ENCODE peak calls at places on chromosomes 13 and 19, in nine cellular contexts. One of them, this sample, is unnamed.

GRCh38 chr13:43730642-43731041 is 56.1 kb downstream of the ENOX1 start:
- DNase-seq in stimulated activated naive B cell treated with anti-CD40 and anti-IgM and Interleukin-4, amounts not matched to agents 10 μg/mL and 1 μg/mL and 100 μg/mL, for 72 hours: no peak
- DNase-seq in EH: peak
- DNase-seq in activated naive CD4-positive, alpha-beta T cell treated with Interleukin-2 at 50 U/mL for 16 hours: no peak
- DNase-seq in stimulated activated CD4-positive, alpha-beta T cell treated with anti-CD3 and anti-CD28 coated beads, Interleukin-2, amount 100 ng/mL, for 4 hours: no peak
- DNase-seq in left ventricle myocardium inferior: no peak
- DNase-seq in T follicular helper cell: no peak
- DNase-seq in GM12865: no peak
- DNase-seq in Calu3: no peak
- DNase-seq in this sample: no peak

GRCh38 chr13:41917641-41918040 is 43.3 kb downstream of the VWA8 start:
- DNase-seq in GM12865: peak
- DNase-seq in stimulated activated naive B cell treated with anti-CD40 and anti-IgM and Interleukin-4, amounts not matched to agents 10 μg/mL and 1 μg/mL and 100 μg/mL, for 72 hours: no peak
- DNase-seq in Calu3: no peak
- DNase-seq in activated naive CD4-positive, alpha-beta T cell treated with Interleukin-2 at 50 U/mL for 16 hours: no peak
- DNase-seq in T follicular helper cell: no peak
- DNase-seq in left ventricle myocardium inferior: no peak
- DNase-seq in stimulated activated CD4-positive, alpha-beta T cell treated with anti-CD3 and anti-CD28 coated beads, Interleukin-2, amount 100 ng/mL, for 4 hours: no peak
- DNase-seq in EH: peak
- DNase-seq in this sample: no peak

GRCh38 chr13:44471686-44472085 is 98.1 kb downstream of the SERP2 start:
- DNase-seq in stimulated activated CD4-positive, alpha-beta T cell treated with anti-CD3 and anti-CD28 coated beads, Interleukin-2, amount 100 ng/mL, for 4 hours: no peak
- DNase-seq in T follicular helper cell: no peak
- DNase-seq in stimulated activated naive B cell treated with anti-CD40 and anti-IgM and Interleukin-4, amounts not matched to agents 10 μg/mL and 1 μg/mL and 100 μg/mL, for 72 hours: no peak
- DNase-seq in left ventricle myocardium inferior: no peak
- DNase-seq in activated naive CD4-positive, alpha-beta T cell treated with Interleukin-2 at 50 U/mL for 16 hours: no peak
- DNase-seq in Calu3: no peak
- DNase-seq in EH: peak
- DNase-seq in GM12865: no peak
- DNase-seq in this sample: no peak

GRCh38 chr13:22427783-22428182 is 753.0 kb upstream of the SGCG start:
- DNase-seq in Calu3: no peak
- DNase-seq in activated naive CD4-positive, alpha-beta T cell treated with Interleukin-2 at 50 U/mL for 16 hours: no peak
- DNase-seq in stimulated activated CD4-positive, alpha-beta T cell treated with anti-CD3 and anti-CD28 coated beads, Interleukin-2, amount 100 ng/mL, for 4 hours: no peak
- DNase-seq in T follicular helper cell: no peak
- DNase-seq in GM12865: no peak
- DNase-seq in stimulated activated naive B cell treated with anti-CD40 and anti-IgM and Interleukin-4, amounts not matched to agents 10 μg/mL and 1 μg/mL and 100 μg/mL, for 72 hours: no peak
- DNase-seq in EH: no peak
- DNase-seq in left ventricle myocardium inferior: no peak
- DNase-seq in this sample: no peak

GRCh38 chr13:111365149-111366005 is 44.9 kb downstream of the TEX29 start:
- DNase-seq in EH: no peak
- DNase-seq in activated naive CD4-positive, alpha-beta T cell treated with Interleukin-2 at 50 U/mL for 16 hours: no peak
- DNase-seq in T follicular helper cell: no peak
- DNase-seq in stimulated activated CD4-positive, alpha-beta T cell treated with anti-CD3 and anti-CD28 coated beads, Interleukin-2, amount 100 ng/mL, for 4 hours: no peak
- DNase-seq in left ventricle myocardium inferior: no peak
- DNase-seq in GM12865: no peak
- DNase-seq in Calu3: no peak
- DNase-seq in stimulated activated naive B cell treated with anti-CD40 and anti-IgM and Interleukin-4, amounts not matched to agents 10 μg/mL and 1 μg/mL and 100 μg/mL, for 72 hours: no peak
- DNase-seq in this sample: no peak

GRCh38 chr13:33033361-33033812 is 17.2 kb downstream of the KL start:
- DNase-seq in left ventricle myocardium inferior: no peak
- DNase-seq in activated naive CD4-positive, alpha-beta T cell treated with Interleukin-2 at 50 U/mL for 16 hours: no peak
- DNase-seq in Calu3: no peak
- DNase-seq in stimulated activated CD4-positive, alpha-beta T cell treated with anti-CD3 and anti-CD28 coated beads, Interleukin-2, amount 100 ng/mL, for 4 hours: no peak
- DNase-seq in stimulated activated naive B cell treated with anti-CD40 and anti-IgM and Interleukin-4, amounts not matched to agents 10 μg/mL and 1 μg/mL and 100 μg/mL, for 72 hours: peak
- DNase-seq in GM12865: peak
- DNase-seq in EH: no peak
- DNase-seq in T follicular helper cell: no peak
- DNase-seq in this sample: peak

GRCh38 chr13:81929988-81930387 is 1589.1 kb upstream of the SPRY2 start:
- DNase-seq in Calu3: no peak
- DNase-seq in GM12865: no peak
- DNase-seq in stimulated activated CD4-positive, alpha-beta T cell treated with anti-CD3 and anti-CD28 coated beads, Interleukin-2, amount 100 ng/mL, for 4 hours: no peak
- DNase-seq in stimulated activated naive B cell treated with anti-CD40 and anti-IgM and Interleukin-4, amounts not matched to agents 10 μg/mL and 1 μg/mL and 100 μg/mL, for 72 hours: no peak
- DNase-seq in T follicular helper cell: no peak
- DNase-seq in EH: peak
- DNase-seq in left ventricle myocardium inferior: no peak
- DNase-seq in activated naive CD4-positive, alpha-beta T cell treated with Interleukin-2 at 50 U/mL for 16 hours: no peak
- DNase-seq in this sample: no peak

GRCh38 chr13:112446867-112447266 is 70.7 kb downstream of the SPACA7 start:
- DNase-seq in stimulated activated CD4-positive, alpha-beta T cell treated with anti-CD3 and anti-CD28 coated beads, Interleukin-2, amount 100 ng/mL, for 4 hours: no peak
- DNase-seq in T follicular helper cell: no peak
- DNase-seq in EH: no peak
- DNase-seq in Calu3: no peak
- DNase-seq in GM12865: no peak
- DNase-seq in activated naive CD4-positive, alpha-beta T cell treated with Interleukin-2 at 50 U/mL for 16 hours: no peak
- DNase-seq in left ventricle myocardium inferior: no peak
- DNase-seq in stimulated activated naive B cell treated with anti-CD40 and anti-IgM and Interleukin-4, amounts not matched to agents 10 μg/mL and 1 μg/mL and 100 μg/mL, for 72 hours: no peak
- DNase-seq in this sample: no peak

GRCh38 chr13:59261928-59262488 is 901.7 kb downstream of the DIAPH3 start:
- DNase-seq in T follicular helper cell: no peak
- DNase-seq in EH: no peak
- DNase-seq in left ventricle myocardium inferior: no peak
- DNase-seq in GM12865: peak
- DNase-seq in Calu3: no peak
- DNase-seq in activated naive CD4-positive, alpha-beta T cell treated with Interleukin-2 at 50 U/mL for 16 hours: no peak
- DNase-seq in stimulated activated CD4-positive, alpha-beta T cell treated with anti-CD3 and anti-CD28 coated beads, Interleukin-2, amount 100 ng/mL, for 4 hours: no peak
- DNase-seq in stimulated activated naive B cell treated with anti-CD40 and anti-IgM and Interleukin-4, amounts not matched to agents 10 μg/mL and 1 μg/mL and 100 μg/mL, for 72 hours: no peak
- DNase-seq in this sample: no peak

GRCh38 chr13:100365678-100366077 is 222.9 kb downstream of the GGACT start:
- DNase-seq in stimulated activated naive B cell treated with anti-CD40 and anti-IgM and Interleukin-4, amounts not matched to agents 10 μg/mL and 1 μg/mL and 100 μg/mL, for 72 hours: no peak
- DNase-seq in stimulated activated CD4-positive, alpha-beta T cell treated with anti-CD3 and anti-CD28 coated beads, Interleukin-2, amount 100 ng/mL, for 4 hours: no peak
- DNase-seq in T follicular helper cell: no peak
- DNase-seq in GM12865: no peak
- DNase-seq in Calu3: no peak
- DNase-seq in left ventricle myocardium inferior: no peak
- DNase-seq in EH: peak
- DNase-seq in activated naive CD4-positive, alpha-beta T cell treated with Interleukin-2 at 50 U/mL for 16 hours: no peak
- DNase-seq in this sample: no peak

GRCh38 chr13:100530645-100531044 is 57.9 kb downstream of the GGACT start:
- DNase-seq in stimulated activated CD4-positive, alpha-beta T cell treated with anti-CD3 and anti-CD28 coated beads, Interleukin-2, amount 100 ng/mL, for 4 hours: no peak
- DNase-seq in GM12865: no peak
- DNase-seq in activated naive CD4-positive, alpha-beta T cell treated with Interleukin-2 at 50 U/mL for 16 hours: no peak
- DNase-seq in stimulated activated naive B cell treated with anti-CD40 and anti-IgM and Interleukin-4, amounts not matched to agents 10 μg/mL and 1 μg/mL and 100 μg/mL, for 72 hours: no peak
- DNase-seq in Calu3: no peak
- DNase-seq in EH: peak
- DNase-seq in T follicular helper cell: no peak
- DNase-seq in left ventricle myocardium inferior: no peak
- DNase-seq in this sample: no peak

GRCh38 chr19:1206733-1207301 is 1.2 kb downstream of the STK11 start:
- DNase-seq in T follicular helper cell: no peak
- DNase-seq in stimulated activated naive B cell treated with anti-CD40 and anti-IgM and Interleukin-4, amounts not matched to agents 10 μg/mL and 1 μg/mL and 100 μg/mL, for 72 hours: no peak
- DNase-seq in EH: no peak
- DNase-seq in stimulated activated CD4-positive, alpha-beta T cell treated with anti-CD3 and anti-CD28 coated beads, Interleukin-2, amount 100 ng/mL, for 4 hours: no peak
- DNase-seq in left ventricle myocardium inferior: no peak
- DNase-seq in GM12865: peak
- DNase-seq in activated naive CD4-positive, alpha-beta T cell treated with Interleukin-2 at 50 U/mL for 16 hours: peak
- DNase-seq in Calu3: no peak
- DNase-seq in this sample: peak

GRCh38 chr19:3154957-3155736 is 19.3 kb downstream of the GNA15 start:
- DNase-seq in EH: peak
- DNase-seq in left ventricle myocardium inferior: peak
- DNase-seq in T follicular helper cell: peak
- DNase-seq in stimulated activated naive B cell treated with anti-CD40 and anti-IgM and Interleukin-4, amounts not matched to agents 10 μg/mL and 1 μg/mL and 100 μg/mL, for 72 hours: peak
- DNase-seq in Calu3: no peak
- DNase-seq in activated naive CD4-positive, alpha-beta T cell treated with Interleukin-2 at 50 U/mL for 16 hours: peak
- DNase-seq in stimulated activated CD4-positive, alpha-beta T cell treated with anti-CD3 and anti-CD28 coated beads, Interleukin-2, amount 100 ng/mL, for 4 hours: peak
- DNase-seq in GM12865: peak
- DNase-seq in this sample: peak

GRCh38 chr19:12983561-12984142 is 11.6 kb upstream of the NFIX start:
- DNase-seq in left ventricle myocardium inferior: peak
- DNase-seq in activated naive CD4-positive, alpha-beta T cell treated with Interleukin-2 at 50 U/mL for 16 hours: peak
- DNase-seq in T follicular helper cell: peak
- DNase-seq in GM12865: peak
- DNase-seq in EH: peak
- DNase-seq in Calu3: peak
- DNase-seq in stimulated activated naive B cell treated with anti-CD40 and anti-IgM and Interleukin-4, amounts not matched to agents 10 μg/mL and 1 μg/mL and 100 μg/mL, for 72 hours: peak
- DNase-seq in stimulated activated CD4-positive, alpha-beta T cell treated with anti-CD3 and anti-CD28 coated beads, Interleukin-2, amount 100 ng/mL, for 4 hours: peak
- DNase-seq in this sample: peak

GRCh38 chr13:20161275-20161950 is 561 bp upstream of the GJA3 start:
- DNase-seq in left ventricle myocardium inferior: no peak
- DNase-seq in EH: peak
- DNase-seq in T follicular helper cell: peak
- DNase-seq in stimulated activated CD4-positive, alpha-beta T cell treated with anti-CD3 and anti-CD28 coated beads, Interleukin-2, amount 100 ng/mL, for 4 hours: peak
- DNase-seq in GM12865: peak
- DNase-seq in stimulated activated naive B cell treated with anti-CD40 and anti-IgM and Interleukin-4, amounts not matched to agents 10 μg/mL and 1 μg/mL and 100 μg/mL, for 72 hours: peak
- DNase-seq in Calu3: peak
- DNase-seq in activated naive CD4-positive, alpha-beta T cell treated with Interleukin-2 at 50 U/mL for 16 hours: peak
- DNase-seq in this sample: peak

GRCh38 chr19:45125975-45126493 is 33.1 kb downstream of the PPP1R37 start:
- DNase-seq in stimulated activated CD4-positive, alpha-beta T cell treated with anti-CD3 and anti-CD28 coated beads, Interleukin-2, amount 100 ng/mL, for 4 hours: peak
- DNase-seq in activated naive CD4-positive, alpha-beta T cell treated with Interleukin-2 at 50 U/mL for 16 hours: peak
- DNase-seq in T follicular helper cell: peak
- DNase-seq in stimulated activated naive B cell treated with anti-CD40 and anti-IgM and Interleukin-4, amounts not matched to agents 10 μg/mL and 1 μg/mL and 100 μg/mL, for 72 hours: peak
- DNase-seq in left ventricle myocardium inferior: peak
- DNase-seq in Calu3: peak
- DNase-seq in GM12865: peak
- DNase-seq in EH: peak
- DNase-seq in this sample: peak

GRCh38 chr19:17766543-17767131 is 15.4 kb downstream of the FCHO1 start:
- DNase-seq in stimulated activated CD4-positive, alpha-beta T cell treated with anti-CD3 and anti-CD28 coated beads, Interleukin-2, amount 100 ng/mL, for 4 hours: no peak
- DNase-seq in T follicular helper cell: no peak
- DNase-seq in Calu3: peak
- DNase-seq in activated naive CD4-positive, alpha-beta T cell treated with Interleukin-2 at 50 U/mL for 16 hours: no peak
- DNase-seq in GM12865: peak
- DNase-seq in EH: peak
- DNase-seq in stimulated activated naive B cell treated with anti-CD40 and anti-IgM and Interleukin-4, amounts not matched to agents 10 μg/mL and 1 μg/mL and 100 μg/mL, for 72 hours: no peak
- DNase-seq in left ventricle myocardium inferior: peak
- DNase-seq in this sample: no peak

GRCh38 chr13:78606471-78607408 is 3.4 kb upstream of the POU4F1 start:
- DNase-seq in stimulated activated naive B cell treated with anti-CD40 and anti-IgM and Interleukin-4, amounts not matched to agents 10 μg/mL and 1 μg/mL and 100 μg/mL, for 72 hours: no peak
- DNase-seq in EH: no peak
- DNase-seq in Calu3: no peak
- DNase-seq in T follicular helper cell: no peak
- DNase-seq in GM12865: no peak
- DNase-seq in left ventricle myocardium inferior: no peak
- DNase-seq in activated naive CD4-positive, alpha-beta T cell treated with Interleukin-2 at 50 U/mL for 16 hours: no peak
- DNase-seq in stimulated activated CD4-positive, alpha-beta T cell treated with anti-CD3 and anti-CD28 coated beads, Interleukin-2, amount 100 ng/mL, for 4 hours: no peak
- DNase-seq in this sample: no peak